ENCODE peak calls at places on chromosome 7, in four cellular contexts. B is K562, R is Panc1, A is HepG2. V is an unnamed sample.

GRCh38 chr7:665251-665650 is 61.2 kb upstream of the DNAAF5 start:
- DNase-seq in B (no peak), R (no peak), A (peak), V (no peak)

GRCh38 chr7:71286336-71286735 is 154.4 kb downstream of the GALNT17 start:
- DNase-seq in B (no peak), R (no peak), A (no peak), V (no peak)

GRCh38 chr7:31950101-31950755 is 120.0 kb downstream of the PDE1C start:
- DNase-seq in B (no peak), R (no peak), A (no peak), V (no peak)

GRCh38 chr7:103929808-103930415 is 59.5 kb downstream of the RELN start:
- DNase-seq in B (no peak), R (no peak), A (no peak), V (no peak)

GRCh38 chr7:552711-553636 is 33.3 kb upstream of the PDGFA start:
- DNase-seq in B (no peak), R (no peak), A (peak), V (no peak)

GRCh38 chr7:83541187-83541960 is 107.6 kb downstream of the SEMA3E start:
- DNase-seq in B (no peak), R (no peak), A (no peak), V (no peak)

GRCh38 chr7:18574676-18575075 is 79.1 kb downstream of the HDAC9 start:
- DNase-seq in B (no peak), R (no peak), A (no peak), V (no peak)

GRCh38 chr7:139451638-139452037 is 31.8 kb downstream of the KLRG2 start:
- DNase-seq in B (peak), R (no peak), A (no peak), V (no peak)

GRCh38 chr7:139505563-139505962 is 17.9 kb upstream of the CLEC2L start:
- DNase-seq in B (peak), R (no peak), A (peak), V (peak)

GRCh38 chr7:99396914-99397631 is 11.3 kb downstream of the PDAP1 start:
- DNase-seq in B (no peak), R (no peak), A (no peak), V (no peak)

GRCh38 chr7:1555813-1556540 is at the start of gene TMEM184A:
- DNase-seq in B (peak), R (no peak), A (peak), V (peak)

GRCh38 chr7:116863168-116863670 is 832 bp downstream of the CAPZA2 start:
- DNase-seq in B (no peak), R (no peak), A (peak), V (no peak)

GRCh38 chr7:4849390-4849789 is 12.4 kb downstream of the PAPOLB start:
- DNase-seq in B (peak), R (peak), A (peak), V (peak)

GRCh38 chr7:481219-481930 is 38.3 kb downstream of the PDGFA start:
- DNase-seq in B (no peak), R (no peak), A (no peak), V (no peak)

GRCh38 chr7:5508698-5509097 is 85.1 kb upstream of the TNRC18 start:
- DNase-seq in B (no peak), R (no peak), A (no peak), V (no peak)

GRCh38 chr7:89771003-89771636 is 383.1 kb upstream of the STEAP1 start:
- DNase-seq in B (no peak), R (no peak), A (no peak), V (no peak)

GRCh38 chr7:75072978-75073282 is 672 bp downstream of the RCC1L start:
- DNase-seq in B (no peak), R (no peak), A (peak), V (no peak)

GRCh38 chr7:41881313-41882130 is 178.6 kb upstream of the INHBA start:
- DNase-seq in B (no peak), R (no peak), A (no peak), V (no peak)

GRCh38 chr7:32164341-32164996 is 94.3 kb upstream of the PDE1C start:
- DNase-seq in B (peak), R (no peak), A (peak), V (peak)

GRCh38 chr7:97845622-97846203 is 26.5 kb downstream of the ASNS start:
- DNase-seq in B (no peak), R (peak), A (peak), V (peak)

GRCh38 chr7:7563813-7564212 is 2.9 kb upstream of the MIOS start:
- DNase-seq in B (no peak), R (no peak), A (no peak), V (no peak)

GRCh38 chr7:70504254-70504653 is 627.7 kb upstream of the GALNT17 start:
- DNase-seq in B (no peak), R (no peak), A (no peak), V (no peak)

GRCh38 chr7:826230-826905 is 5.9 kb upstream of the SUN1 start:
- DNase-seq in B (no peak), R (no peak), A (no peak), V (no peak)

GRCh38 chr7:42550706-42551470 is 313.9 kb upstream of the GLI3 start:
- DNase-seq in B (no peak), R (no peak), A (no peak), V (no peak)

GRCh38 chr7:64892666-64893269 is 10.3 kb upstream of the ZNF273 start:
- DNase-seq in B (no peak), R (no peak), A (no peak), V (no peak)

GRCh38 chr7:142348100-142348499 is 90.2 kb upstream of the PRSS58 start:
- DNase-seq in B (no peak), R (no peak), A (no peak), V (no peak)

GRCh38 chr7:30001953-30002352 is 12.4 kb upstream of the SCRN1 start:
- DNase-seq in B (no peak), R (no peak), A (no peak), V (no peak)

GRCh38 chr7:77923419-77923818 is 124.8 kb downstream of the PHTF2 start:
- DNase-seq in B (no peak), R (no peak), A (no peak), V (no peak)

GRCh38 chr7:94396044-94396443 is 1.3 kb downstream of the COL1A2 start:
- DNase-seq in B (peak), R (no peak), A (no peak), V (no peak)

GRCh38 chr7:50962962-50963374 is 180.3 kb upstream of the GRB10 start:
- DNase-seq in B (peak), R (no peak), A (peak), V (peak)

GRCh38 chr7:79608005-79608404 is 154.5 kb upstream of the MAGI2 start:
- DNase-seq in B (no peak), R (no peak), A (peak), V (no peak)

GRCh38 chr7:159020987-159021386 is 123.7 kb downstream of the VIPR2 start:
- DNase-seq in B (peak), R (no peak), A (peak), V (peak)

GRCh38 chr7:100852048-100852872 is at the start of gene SLC12A9:
- DNase-seq in B (peak), R (peak), A (peak), V (peak)

GRCh38 chr7:100859856-100860255 is 7.3 kb upstream of the TRIP6 start:
- DNase-seq in B (no peak), R (no peak), A (no peak), V (no peak)

GRCh38 chr7:100854146-100854895 is 1.8 kb downstream of the SLC12A9 start:
- DNase-seq in B (peak), R (no peak), A (no peak), V (no peak)

GRCh38 chr7:100856871-100857282 is 4.4 kb downstream of the SLC12A9 start:
- DNase-seq in B (peak), R (no peak), A (no peak), V (no peak)

DNA sequence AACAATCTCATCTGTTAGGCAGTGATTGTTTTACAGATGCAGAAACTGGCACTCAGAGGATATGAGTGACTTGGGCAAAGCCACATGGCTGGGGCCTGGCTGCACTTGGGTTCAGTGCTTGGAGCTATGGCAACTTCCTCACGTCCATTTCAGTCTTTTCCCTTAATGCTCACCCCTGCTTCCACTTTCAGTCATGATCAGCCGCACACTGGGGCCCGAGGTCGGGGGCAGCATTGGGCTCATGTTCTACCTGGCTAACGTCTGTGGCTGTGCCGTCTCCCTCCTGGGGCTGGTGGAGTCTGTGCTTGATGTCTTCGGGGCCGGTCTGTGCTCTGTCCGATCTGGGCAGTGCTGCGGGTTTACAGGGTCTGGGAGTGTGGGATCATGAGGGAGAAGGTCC is 3.0 kb downstream of the SLC12A9 start:
- DNase-seq in B (no peak), R (no peak), A (no peak), V (no peak)
- TF ChIP-seq TCF7L2 in B (no peak), R (no peak), A (no peak), V (no peak)

GRCh38 chr7:112791465-112792168 is 1.4 kb upstream of the TMEM168 start:
- DNase-seq in B (no peak), R (no peak), A (peak), V (no peak)

GRCh38 chr7:112789824-112790650 is at the start of gene TMEM168:
- DNase-seq in B (peak), R (no peak), A (peak), V (peak)

GRCh38 chr7:112788778-112789343 is 1.3 kb downstream of the TMEM168 start:
- DNase-seq in B (no peak), R (no peak), A (no peak), V (no peak)

GRCh38 chr7:112789453-112789823 is 755 bp downstream of the TMEM168 start:
- DNase-seq in B (no peak), R (no peak), A (no peak), V (no peak)

GRCh38 chr7:112790651-112790973 is 419 bp upstream of the TMEM168 start:
- DNase-seq in B (no peak), R (no peak), A (no peak), V (no peak)
- TF ChIP-seq TCF7L2 in B (no peak), R (no peak), A (no peak), V (no peak)

GRCh38 chr7:35969055-35969454 is 168.2 kb downstream of the SEPTIN7 start:
- DNase-seq in B (no peak), R (no peak), A (no peak), V (no peak)
- TF ChIP-seq TCF7L2 in B (no peak), R (no peak), A (no peak), V (no peak)

DNA sequence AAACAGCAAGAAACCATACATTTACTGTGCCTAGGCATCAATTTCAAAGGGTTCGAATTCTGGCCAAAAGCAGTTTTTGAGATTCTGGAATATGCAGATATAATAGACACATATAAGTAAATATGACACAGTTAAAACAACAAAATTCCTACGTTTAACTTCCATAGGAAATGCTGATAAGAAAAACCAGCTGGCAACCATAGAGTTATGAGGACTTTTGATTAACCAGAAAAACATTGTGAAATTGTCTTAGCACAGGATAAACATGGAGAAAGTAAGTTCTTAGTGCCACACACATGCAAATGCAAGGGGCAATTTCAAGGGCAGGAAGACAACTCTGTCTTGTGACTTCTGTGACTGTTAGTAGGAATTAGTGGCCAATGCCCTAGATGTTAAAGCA is 702.1 kb downstream of the TNS3 start:
- DNase-seq in B (no peak), R (no peak), A (no peak), V (no peak)
- TF ChIP-seq TCF7L2 in B (no peak), R (no peak), A (no peak), V (no peak)

GRCh38 chr7:46713868-46714596 is 793.0 kb upstream of the IGFBP3 start:
- DNase-seq in B (no peak), R (no peak), A (no peak), V (no peak)
- TF ChIP-seq TCF7L2 in B (no peak), R (no peak), A (no peak), V (no peak)

DNA sequence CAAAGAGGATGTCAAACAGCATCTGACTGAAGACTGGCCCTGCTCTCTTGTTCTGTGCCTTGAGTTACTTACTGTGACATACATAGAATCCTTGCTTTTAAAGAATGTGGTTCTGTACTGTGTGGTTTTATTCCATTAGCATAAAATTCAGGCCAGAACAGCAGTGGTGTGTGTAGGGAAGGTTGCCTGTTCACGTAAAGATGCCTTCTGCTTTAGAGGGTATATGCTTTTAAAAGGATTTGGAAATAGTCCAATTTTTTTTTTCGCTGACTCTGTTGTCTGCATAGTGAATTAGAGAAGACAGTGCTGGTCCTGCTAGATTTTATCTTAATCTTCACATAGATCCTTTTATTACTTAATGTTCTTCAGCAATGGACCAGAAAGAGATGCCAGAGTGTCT is 470.8 kb upstream of the SEMA3A start:
- DNase-seq in B (no peak), R (no peak), A (no peak), V (no peak)
- TF ChIP-seq TCF7L2 in B (no peak), R (no peak), A (no peak), V (no peak)

DNA sequence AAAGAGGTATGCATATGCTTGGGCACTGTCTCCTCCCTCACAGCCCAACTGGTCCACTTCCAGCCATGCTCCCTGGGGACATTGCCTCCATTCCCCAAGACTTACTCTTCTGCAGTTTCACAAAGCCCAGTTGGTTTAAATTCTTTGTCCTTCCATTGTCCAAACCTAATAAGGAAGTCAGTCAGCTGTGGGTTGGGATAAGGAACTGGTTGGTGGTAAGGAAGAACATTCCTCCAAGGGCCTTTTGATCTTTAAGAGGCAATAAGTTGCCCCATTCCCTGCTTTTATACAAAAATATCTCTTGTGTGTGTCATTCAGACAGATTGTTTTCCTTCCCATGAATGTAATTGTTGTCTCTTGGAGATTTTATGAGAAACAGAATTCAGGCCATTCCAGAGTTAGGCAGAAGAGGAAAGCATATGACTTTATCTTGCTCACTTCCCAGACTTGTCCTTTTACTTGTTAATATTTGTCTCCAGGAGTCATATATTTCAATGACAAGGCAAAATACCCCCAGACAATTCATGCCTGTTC is 673.7 kb downstream of the SUGCT start:
- DNase-seq in B (no peak), R (no peak), A (no peak), V (no peak)
- TF ChIP-seq TCF7L2 in B (no peak), R (no peak), A (no peak), V (no peak)

GRCh38 chr7:95777266-95777665 is 4.9 kb downstream of the DYNC1I1 start:
- DNase-seq in B (no peak), R (no peak), A (no peak), V (no peak)

GRCh38 chr7:95772298-95772770 is at the start of gene DYNC1I1:
- DNase-seq in B (peak), R (no peak), A (peak), V (no peak)

GRCh38 chr7:95776561-95777185 is 4.3 kb downstream of the DYNC1I1 start:
- DNase-seq in B (no peak), R (no peak), A (no peak), V (no peak)

DNA sequence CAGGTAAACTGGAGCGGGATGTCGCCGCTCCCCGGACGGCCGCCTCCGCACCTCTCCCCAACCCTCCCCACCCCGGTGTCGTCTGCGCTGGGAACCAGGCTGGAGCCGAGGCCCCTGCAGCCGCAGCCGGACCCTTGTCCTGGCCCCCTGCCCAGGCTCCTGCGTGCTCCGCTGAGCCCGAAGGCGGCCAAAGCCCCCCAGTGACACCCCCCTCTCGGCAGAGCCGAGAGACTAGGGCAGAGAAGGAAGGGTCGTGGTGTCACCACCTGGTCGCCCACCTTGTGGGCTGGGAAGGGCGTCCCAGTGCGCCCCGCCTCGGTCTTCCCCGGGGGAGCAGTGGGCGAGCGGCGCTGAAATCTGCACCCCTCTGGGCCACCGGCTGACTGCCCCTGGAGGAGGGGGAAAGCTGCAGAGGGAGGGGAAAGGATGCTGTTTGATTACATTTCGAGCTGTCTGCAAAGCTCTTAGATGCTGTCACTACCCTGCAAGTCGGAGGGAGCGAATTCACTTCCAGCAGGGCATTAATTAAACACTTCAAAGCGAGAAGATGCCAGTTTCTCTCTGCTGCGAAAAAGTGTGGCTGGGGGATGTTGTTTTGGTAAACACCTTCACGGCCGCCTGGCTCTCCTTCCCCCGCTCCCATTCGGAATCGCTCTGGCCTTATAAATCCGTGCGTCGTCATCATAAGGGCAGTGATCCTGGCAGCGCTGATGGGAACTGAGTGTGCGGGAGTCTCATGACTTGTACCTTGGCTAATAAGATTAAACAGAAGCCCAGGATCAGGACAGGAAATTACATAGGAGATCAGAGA is 622 bp downstream of the DYNC1I1 start:
- DNase-seq in B (no peak), R (no peak), A (no peak), V (no peak)
- TF ChIP-seq TCF7L2 in B (no peak), R (no peak), A (no peak), V (no peak)